ENCODE peak calls at places on chromosomes 7 and 10, in eight cellular contexts. H is iPS-NIHi11; V is activated B cell treated with CpG ODN at 0.5 μM for 24 hours; Q is CD4-positive, alpha-beta T cell; W is sciatic nerve; Z is cardiac muscle cell; B is CD8-positive, alpha-beta T cell; Y is LoVo. G is an unnamed sample.

GRCh38 chr10:111482621-111483216 is 405.9 kb downstream of the ADRA2A start:
- DNase-seq in W (no peak), Q (no peak), H (no peak), Z (no peak), V (no peak), Y (no peak), B (no peak), G (no peak)

GRCh38 chr10:14093735-14094484 is 236.8 kb downstream of the FRMD4A start:
- DNase-seq in Z (peak; percentile 10), B (no peak), Y (no peak), W (no peak), V (no peak), Q (no peak), H (peak; percentile 34), G (peak; percentile 5)

GRCh38 chr10:99435986-99436633 is 5.7 kb upstream of the GOT1 start:
- DNase-seq in Q (no peak), V (no peak), Y (peak; percentile 56), W (no peak), H (no peak), Z (peak; percentile 62), B (no peak), G (no peak)

GRCh38 chr10:118917701-118918100 is 111.8 kb upstream of the NANOS1 start:
- DNase-seq in V (no peak), Y (no peak), H (no peak), W (no peak), Q (no peak), Z (no peak), B (no peak), G (no peak)

GRCh38 chr7:98852826-98853225 is 17.0 kb downstream of the TMEM130 start:
- DNase-seq in Q (no peak), B (no peak), Z (no peak), W (no peak), Y (no peak), V (no peak), H (no peak), G (no peak)

GRCh38 chr7:2157473-2158279 is 75.1 kb downstream of the MAD1L1 start:
- DNase-seq in Q (no peak), V (no peak), Y (peak; percentile 82), B (no peak), Z (peak; percentile 81), W (peak; percentile 81), H (no peak), G (no peak)

GRCh38 chr10:117860823-117861222 is 185.9 kb downstream of the RAB11FIP2 start:
- DNase-seq in Q (no peak), W (no peak), H (peak; percentile 38), Y (no peak), B (no peak), V (no peak), Z (no peak), G (peak; percentile 39)

GRCh38 chr10:125148576-125148975 is 11.8 kb downstream of the CTBP2 start:
- DNase-seq in W (no peak), Y (no peak), V (no peak), B (no peak), Z (no peak), H (no peak), Q (no peak), G (no peak)